ENCODE peak calls at places on chromosomes 12 and 14, in seven cellular contexts. One of them, this sample, is unnamed.

GRCh38 chr14:105944632-105945610 is 418.5 kb downstream of the TMEM121 start:
- DNase-seq in C1 segment of cervical spinal cord: no peak
- DNase-seq in nephron progenitor cell: no peak
- DNase-seq in central memory CD4-positive, alpha-beta T cell: peak; percentile 49
- DNase-seq in hippocampal formation: no peak
- DNase-seq in stimulated activated CD8-positive, alpha-beta memory T cell treated with anti-CD3 and anti-CD28 coated beads, Interleukin-15, amount 100 ng/mL, for 24 hours: peak; percentile 75
- DNase-seq in NCI-H69: peak; percentile 87
- DNase-seq in this sample: no peak

GRCh38 chr12:25423355-25423754 is 129.7 kb downstream of the LMNTD1 start:
- DNase-seq in C1 segment of cervical spinal cord: no peak
- DNase-seq in nephron progenitor cell: no peak
- DNase-seq in central memory CD4-positive, alpha-beta T cell: no peak
- DNase-seq in hippocampal formation: no peak
- DNase-seq in stimulated activated CD8-positive, alpha-beta memory T cell treated with anti-CD3 and anti-CD28 coated beads, Interleukin-15, amount 100 ng/mL, for 24 hours: no peak
- DNase-seq in NCI-H69: no peak
- DNase-seq in this sample: no peak

GRCh38 chr12:75177997-75178396 is 31.6 kb downstream of the KCNC2 start:
- DNase-seq in C1 segment of cervical spinal cord: no peak
- DNase-seq in nephron progenitor cell: no peak
- DNase-seq in central memory CD4-positive, alpha-beta T cell: no peak
- DNase-seq in hippocampal formation: no peak
- DNase-seq in stimulated activated CD8-positive, alpha-beta memory T cell treated with anti-CD3 and anti-CD28 coated beads, Interleukin-15, amount 100 ng/mL, for 24 hours: no peak
- DNase-seq in NCI-H69: peak; percentile 80
- DNase-seq in this sample: no peak

GRCh38 chr12:7937867-7938506 is 2.0 kb upstream of the SLC2A3 start:
- DNase-seq in C1 segment of cervical spinal cord: no peak
- DNase-seq in nephron progenitor cell: no peak
- DNase-seq in central memory CD4-positive, alpha-beta T cell: no peak
- DNase-seq in hippocampal formation: no peak
- DNase-seq in stimulated activated CD8-positive, alpha-beta memory T cell treated with anti-CD3 and anti-CD28 coated beads, Interleukin-15, amount 100 ng/mL, for 24 hours: no peak
- DNase-seq in NCI-H69: no peak
- DNase-seq in this sample: no peak

GRCh38 chr14:103543140-103543539 is 14.1 kb downstream of the TRMT61A start:
- DNase-seq in C1 segment of cervical spinal cord: no peak
- DNase-seq in nephron progenitor cell: no peak
- DNase-seq in central memory CD4-positive, alpha-beta T cell: no peak
- DNase-seq in hippocampal formation: no peak
- DNase-seq in stimulated activated CD8-positive, alpha-beta memory T cell treated with anti-CD3 and anti-CD28 coated beads, Interleukin-15, amount 100 ng/mL, for 24 hours: no peak
- DNase-seq in NCI-H69: peak; percentile 87
- DNase-seq in this sample: no peak

GRCh38 chr12:131928080-131928764 is 854 bp upstream of the PUS1 start:
- DNase-seq in C1 segment of cervical spinal cord: no peak
- DNase-seq in nephron progenitor cell: no peak
- DNase-seq in central memory CD4-positive, alpha-beta T cell: no peak
- DNase-seq in hippocampal formation: no peak
- DNase-seq in stimulated activated CD8-positive, alpha-beta memory T cell treated with anti-CD3 and anti-CD28 coated beads, Interleukin-15, amount 100 ng/mL, for 24 hours: no peak
- DNase-seq in NCI-H69: peak; percentile 62
- DNase-seq in this sample: peak; percentile 41

GRCh38 chr14:76948213-76948947 is 80.1 kb downstream of the IRF2BPL start:
- DNase-seq in C1 segment of cervical spinal cord: no peak
- DNase-seq in nephron progenitor cell: no peak
- DNase-seq in central memory CD4-positive, alpha-beta T cell: no peak
- DNase-seq in hippocampal formation: no peak
- DNase-seq in stimulated activated CD8-positive, alpha-beta memory T cell treated with anti-CD3 and anti-CD28 coated beads, Interleukin-15, amount 100 ng/mL, for 24 hours: no peak
- DNase-seq in NCI-H69: peak; percentile 41
- DNase-seq in this sample: no peak

GRCh38 chr12:74732801-74733200 is 195.2 kb downstream of the ATXN7L3B start:
- DNase-seq in C1 segment of cervical spinal cord: no peak
- DNase-seq in nephron progenitor cell: no peak
- DNase-seq in central memory CD4-positive, alpha-beta T cell: no peak
- DNase-seq in hippocampal formation: no peak
- DNase-seq in stimulated activated CD8-positive, alpha-beta memory T cell treated with anti-CD3 and anti-CD28 coated beads, Interleukin-15, amount 100 ng/mL, for 24 hours: no peak
- DNase-seq in NCI-H69: no peak
- DNase-seq in this sample: no peak

GRCh38 chr12:1974812-1975211 is 29.4 kb downstream of the DCP1B start:
- DNase-seq in C1 segment of cervical spinal cord: no peak
- DNase-seq in nephron progenitor cell: no peak
- DNase-seq in central memory CD4-positive, alpha-beta T cell: no peak
- DNase-seq in hippocampal formation: no peak
- DNase-seq in stimulated activated CD8-positive, alpha-beta memory T cell treated with anti-CD3 and anti-CD28 coated beads, Interleukin-15, amount 100 ng/mL, for 24 hours: no peak
- DNase-seq in NCI-H69: no peak
- DNase-seq in this sample: no peak

GRCh38 chr12:9331218-9331626 is 123.0 kb upstream of the PZP start:
- DNase-seq in C1 segment of cervical spinal cord: no peak
- DNase-seq in nephron progenitor cell: peak; percentile 77
- DNase-seq in central memory CD4-positive, alpha-beta T cell: peak; percentile 46
- DNase-seq in hippocampal formation: peak; percentile 28
- DNase-seq in stimulated activated CD8-positive, alpha-beta memory T cell treated with anti-CD3 and anti-CD28 coated beads, Interleukin-15, amount 100 ng/mL, for 24 hours: peak; percentile 63
- DNase-seq in NCI-H69: peak; percentile 72
- DNase-seq in this sample: peak; percentile 83

GRCh38 chr12:97229036-97229435 is 233.6 kb upstream of the RMST start:
- DNase-seq in C1 segment of cervical spinal cord: no peak
- DNase-seq in nephron progenitor cell: no peak
- DNase-seq in central memory CD4-positive, alpha-beta T cell: no peak
- DNase-seq in hippocampal formation: no peak
- DNase-seq in stimulated activated CD8-positive, alpha-beta memory T cell treated with anti-CD3 and anti-CD28 coated beads, Interleukin-15, amount 100 ng/mL, for 24 hours: no peak
- DNase-seq in NCI-H69: peak; percentile 97
- DNase-seq in this sample: no peak

GRCh38 chr14:71610149-71610548 is 322.1 kb upstream of the RGS6 start:
- DNase-seq in C1 segment of cervical spinal cord: no peak
- DNase-seq in nephron progenitor cell: no peak
- DNase-seq in central memory CD4-positive, alpha-beta T cell: no peak
- DNase-seq in hippocampal formation: no peak
- DNase-seq in stimulated activated CD8-positive, alpha-beta memory T cell treated with anti-CD3 and anti-CD28 coated beads, Interleukin-15, amount 100 ng/mL, for 24 hours: no peak
- DNase-seq in NCI-H69: peak; percentile 46
- DNase-seq in this sample: no peak

GRCh38 chr12:127729381-127729780 is 537.6 kb upstream of the TMEM132C start:
- DNase-seq in C1 segment of cervical spinal cord: no peak
- DNase-seq in nephron progenitor cell: no peak
- DNase-seq in central memory CD4-positive, alpha-beta T cell: no peak
- DNase-seq in hippocampal formation: no peak
- DNase-seq in stimulated activated CD8-positive, alpha-beta memory T cell treated with anti-CD3 and anti-CD28 coated beads, Interleukin-15, amount 100 ng/mL, for 24 hours: no peak
- DNase-seq in NCI-H69: no peak
- DNase-seq in this sample: no peak

GRCh38 chr14:53542692-53543091 is 389.6 kb upstream of the DDHD1 start:
- DNase-seq in C1 segment of cervical spinal cord: no peak
- DNase-seq in nephron progenitor cell: no peak
- DNase-seq in central memory CD4-positive, alpha-beta T cell: no peak
- DNase-seq in hippocampal formation: no peak
- DNase-seq in stimulated activated CD8-positive, alpha-beta memory T cell treated with anti-CD3 and anti-CD28 coated beads, Interleukin-15, amount 100 ng/mL, for 24 hours: no peak
- DNase-seq in NCI-H69: peak; percentile 69
- DNase-seq in this sample: no peak

GRCh38 chr14:63375772-63376171 is 57.0 kb upstream of the GPHB5 start:
- DNase-seq in C1 segment of cervical spinal cord: no peak
- DNase-seq in nephron progenitor cell: no peak
- DNase-seq in central memory CD4-positive, alpha-beta T cell: no peak
- DNase-seq in hippocampal formation: no peak
- DNase-seq in stimulated activated CD8-positive, alpha-beta memory T cell treated with anti-CD3 and anti-CD28 coated beads, Interleukin-15, amount 100 ng/mL, for 24 hours: no peak
- DNase-seq in NCI-H69: no peak
- DNase-seq in this sample: no peak

GRCh38 chr12:18430425-18431048 is 169.2 kb downstream of the PIK3C2G start:
- DNase-seq in C1 segment of cervical spinal cord: no peak
- DNase-seq in nephron progenitor cell: peak; percentile 56
- DNase-seq in central memory CD4-positive, alpha-beta T cell: no peak
- DNase-seq in hippocampal formation: peak; percentile 15
- DNase-seq in stimulated activated CD8-positive, alpha-beta memory T cell treated with anti-CD3 and anti-CD28 coated beads, Interleukin-15, amount 100 ng/mL, for 24 hours: no peak
- DNase-seq in NCI-H69: peak; percentile 34
- DNase-seq in this sample: peak; percentile 60

GRCh38 chr12:92695577-92695976 is 7.2 kb upstream of the PLEKHG7 start:
- DNase-seq in C1 segment of cervical spinal cord: no peak
- DNase-seq in nephron progenitor cell: no peak
- DNase-seq in central memory CD4-positive, alpha-beta T cell: no peak
- DNase-seq in hippocampal formation: peak; percentile 2
- DNase-seq in stimulated activated CD8-positive, alpha-beta memory T cell treated with anti-CD3 and anti-CD28 coated beads, Interleukin-15, amount 100 ng/mL, for 24 hours: no peak
- DNase-seq in NCI-H69: peak; percentile 98
- DNase-seq in this sample: no peak

GRCh38 chr12:64688715-64689114 is 70.5 kb downstream of the GNS start:
- DNase-seq in C1 segment of cervical spinal cord: no peak
- DNase-seq in nephron progenitor cell: no peak
- DNase-seq in central memory CD4-positive, alpha-beta T cell: no peak
- DNase-seq in hippocampal formation: no peak
- DNase-seq in stimulated activated CD8-positive, alpha-beta memory T cell treated with anti-CD3 and anti-CD28 coated beads, Interleukin-15, amount 100 ng/mL, for 24 hours: no peak
- DNase-seq in NCI-H69: no peak
- DNase-seq in this sample: no peak

This sample was measured in WTC11.